ENCODE peak calls at places on chromosomes 16 and 17, in eight cellular contexts. One of them, this sample, is unnamed.

GRCh38 chr17:29723283-29724047 is 100.8 kb upstream of the CORO6 start:
- DNase-seq in stimulated activated CD4-positive, alpha-beta T cell treated with anti-CD3 and anti-CD28 coated beads, Interleukin-15, amount 100 ng/mL, for 24 hours: no peak
- DNase-seq in lung: no peak
- DNase-seq in RWPE1: no peak
- DNase-seq in GM03348: no peak
- DNase-seq in HT-29: no peak
- DNase-seq in colonic mucosa: no peak
- DNase-seq in IMR-90: no peak
- DNase-seq in this sample: no peak

GRCh38 chr17:57407287-57408063 is 151.2 kb downstream of the MSI2 start:
- DNase-seq in colonic mucosa: peak
- DNase-seq in stimulated activated CD4-positive, alpha-beta T cell treated with anti-CD3 and anti-CD28 coated beads, Interleukin-15, amount 100 ng/mL, for 24 hours: no peak
- DNase-seq in GM03348: no peak
- DNase-seq in lung: no peak
- DNase-seq in RWPE1: no peak
- DNase-seq in IMR-90: no peak
- DNase-seq in HT-29: peak
- DNase-seq in this sample: peak

GRCh38 chr17:66426397-66427033 is 124.1 kb downstream of the PRKCA start:
- DNase-seq in stimulated activated CD4-positive, alpha-beta T cell treated with anti-CD3 and anti-CD28 coated beads, Interleukin-15, amount 100 ng/mL, for 24 hours: peak
- DNase-seq in RWPE1: no peak
- DNase-seq in lung: no peak
- DNase-seq in IMR-90: peak
- DNase-seq in GM03348: peak
- DNase-seq in colonic mucosa: peak
- DNase-seq in HT-29: peak
- DNase-seq in this sample: no peak

GRCh38 chr17:79621151-79621940 is 10.5 kb upstream of the RBFOX3 start:
- DNase-seq in stimulated activated CD4-positive, alpha-beta T cell treated with anti-CD3 and anti-CD28 coated beads, Interleukin-15, amount 100 ng/mL, for 24 hours: no peak
- DNase-seq in lung: no peak
- DNase-seq in RWPE1: no peak
- DNase-seq in HT-29: no peak
- DNase-seq in IMR-90: no peak
- DNase-seq in GM03348: no peak
- DNase-seq in colonic mucosa: no peak
- DNase-seq in this sample: no peak

GRCh38 chr16:8571061-8571596 is 19.2 kb downstream of the TMEM114 start:
- DNase-seq in HT-29: peak
- DNase-seq in RWPE1: no peak
- DNase-seq in lung: no peak
- DNase-seq in IMR-90: peak
- DNase-seq in stimulated activated CD4-positive, alpha-beta T cell treated with anti-CD3 and anti-CD28 coated beads, Interleukin-15, amount 100 ng/mL, for 24 hours: no peak
- DNase-seq in GM03348: peak
- DNase-seq in colonic mucosa: no peak
- DNase-seq in this sample: no peak

GRCh38 chr16:85157813-85158701 is 45.8 kb upstream of the CIBAR2 start:
- DNase-seq in stimulated activated CD4-positive, alpha-beta T cell treated with anti-CD3 and anti-CD28 coated beads, Interleukin-15, amount 100 ng/mL, for 24 hours: peak
- DNase-seq in GM03348: no peak
- DNase-seq in RWPE1: no peak
- DNase-seq in colonic mucosa: no peak
- DNase-seq in lung: no peak
- DNase-seq in HT-29: no peak
- DNase-seq in IMR-90: no peak
- DNase-seq in this sample: no peak

GRCh38 chr17:36731091-36731490 is 129.7 kb downstream of the MRM1 start:
- DNase-seq in stimulated activated CD4-positive, alpha-beta T cell treated with anti-CD3 and anti-CD28 coated beads, Interleukin-15, amount 100 ng/mL, for 24 hours: no peak
- DNase-seq in HT-29: peak
- DNase-seq in lung: no peak
- DNase-seq in GM03348: no peak
- DNase-seq in IMR-90: no peak
- DNase-seq in colonic mucosa: peak
- DNase-seq in RWPE1: no peak
- DNase-seq in this sample: peak

GRCh38 chr16:58556678-58557077 is 41.4 kb downstream of the SETD6 start:
- DNase-seq in HT-29: no peak
- DNase-seq in stimulated activated CD4-positive, alpha-beta T cell treated with anti-CD3 and anti-CD28 coated beads, Interleukin-15, amount 100 ng/mL, for 24 hours: no peak
- DNase-seq in GM03348: no peak
- DNase-seq in RWPE1: no peak
- DNase-seq in IMR-90: peak
- DNase-seq in colonic mucosa: no peak
- DNase-seq in lung: no peak
- DNase-seq in this sample: no peak

GRCh38 chr17:55420776-55421178 is 858 bp downstream of the MMD start:
- DNase-seq in lung: peak
- DNase-seq in HT-29: peak
- DNase-seq in IMR-90: no peak
- DNase-seq in RWPE1: peak
- DNase-seq in GM03348: peak
- DNase-seq in colonic mucosa: peak
- DNase-seq in stimulated activated CD4-positive, alpha-beta T cell treated with anti-CD3 and anti-CD28 coated beads, Interleukin-15, amount 100 ng/mL, for 24 hours: peak
- DNase-seq in this sample: peak

GRCh38 chr16:71230122-71230845 is at the start of gene HYDIN:
- DNase-seq in stimulated activated CD4-positive, alpha-beta T cell treated with anti-CD3 and anti-CD28 coated beads, Interleukin-15, amount 100 ng/mL, for 24 hours: peak
- DNase-seq in HT-29: peak
- DNase-seq in GM03348: peak
- DNase-seq in RWPE1: peak
- DNase-seq in IMR-90: peak
- DNase-seq in lung: peak
- DNase-seq in colonic mucosa: peak
- DNase-seq in this sample: peak

GRCh38 chr17:14299261-14300093 is 1.4 kb upstream of the HS3ST3B1 start:
- DNase-seq in IMR-90: no peak
- DNase-seq in colonic mucosa: peak
- DNase-seq in RWPE1: no peak
- DNase-seq in lung: peak
- DNase-seq in HT-29: no peak
- DNase-seq in GM03348: peak
- DNase-seq in stimulated activated CD4-positive, alpha-beta T cell treated with anti-CD3 and anti-CD28 coated beads, Interleukin-15, amount 100 ng/mL, for 24 hours: peak
- DNase-seq in this sample: no peak

GRCh38 chr16:54116126-54116525 is 170.5 kb downstream of the IRX3 start:
- DNase-seq in GM03348: no peak
- DNase-seq in RWPE1: no peak
- DNase-seq in lung: no peak
- DNase-seq in IMR-90: no peak
- DNase-seq in stimulated activated CD4-positive, alpha-beta T cell treated with anti-CD3 and anti-CD28 coated beads, Interleukin-15, amount 100 ng/mL, for 24 hours: no peak
- DNase-seq in colonic mucosa: no peak
- DNase-seq in HT-29: no peak
- DNase-seq in this sample: no peak